ENCODE peak calls at places on chromosomes 16 and 17, in six cellular contexts. L is left ventricle myocardium inferior; N is HL-60; K is activated effector memory CD4-positive, alpha-beta T cell treated with anti-CD3 and anti-CD28 coated beads, Interleukin-2, amount 50 U/mL, for 16 hours; Q is stomach; P is activated gamma-delta T cell treated with anti-CD3 and anti-CD28 coated beads, Interleukin-2, amount 50 U/mL, for 16 hours. R is an unnamed sample.

GRCh38 chr17:72536788-72537187 is 416.0 kb downstream of the SOX9 start:
- DNase-seq in L (no peak), N (no peak), K (no peak), Q (no peak), P (no peak), R (no peak)

GRCh38 chr17:83200231-83200699 is 120.9 kb downstream of the METRNL start:
- DNase-seq in L (peak), N (peak), K (peak), Q (peak), P (peak), R (no peak)

GRCh38 chr16:57761957-57762356 is 26.4 kb downstream of the KATNB1 start:
- DNase-seq in L (no peak), N (no peak), K (no peak), Q (no peak), P (no peak), R (no peak)

GRCh38 chr17:27939489-27940465 is 46.6 kb upstream of the LYRM9 start:
- DNase-seq in L (no peak), N (no peak), K (no peak), Q (no peak), P (no peak), R (no peak)

GRCh38 chr17:19718613-19719364 is 2.4 kb upstream of the SLC47A2 start:
- DNase-seq in L (no peak), N (no peak), K (no peak), Q (no peak), P (no peak), R (no peak)

GRCh38 chr16:2950773-2951172 is 13.3 kb upstream of the KREMEN2 start:
- DNase-seq in L (no peak), N (no peak), K (peak), Q (no peak), P (no peak), R (no peak)

GRCh38 chr17:17042851-17043667 is 802 bp downstream of the MPRIP start:
- DNase-seq in L (no peak), N (no peak), K (peak), Q (no peak), P (no peak), R (peak)

GRCh38 chr16:11586856-11587642 is at the start of gene LITAF:
- DNase-seq in L (peak), N (peak), K (peak), Q (peak), P (peak), R (peak)

GRCh38 chr17:75816693-75817092 is 27.5 kb downstream of the UNC13D start:
- DNase-seq in L (peak), N (no peak), K (no peak), Q (no peak), P (no peak), R (no peak)

GRCh38 chr16:21950782-21951521 is 2.2 kb upstream of the UQCRC2 start:
- DNase-seq in L (no peak), N (peak), K (no peak), Q (no peak), P (no peak), R (no peak)

R was measured in mesenteric fat pad.